ENCODE peak calls at places on chromosomes 11 and 22, in four cellular contexts. U is GM12878, S is A549, Z is K562. Q is an unnamed sample.
A peak's percentile ranks its signal among the peaks of the same experiment; 100 is the strongest.

GRCh38 chr22:43488031-43488892 is 76.4 kb downstream of the MPPED1 start:
- DNase-seq in U (no peak), S (no peak), Z (no peak), Q (no peak)

GRCh38 chr11:69894126-69895047 is 75.2 kb upstream of the FGF3 start:
- DNase-seq in U (no peak), S (no peak), Z (no peak), Q (no peak)

GRCh38 chr11:579830-580601 is 3.7 kb downstream of the PHRF1 start:
- DNase-seq in U (no peak), S (no peak), Z (peak; percentile 14), Q (peak; percentile 78)

GRCh38 chr11:70698871-70699270 is 300.5 kb downstream of the CTTN start:
- DNase-seq in U (no peak), S (no peak), Z (no peak), Q (no peak)

GRCh38 chr11:13012037-13012693 is 3.0 kb downstream of the RASSF10 start:
- DNase-seq in U (no peak), S (no peak), Z (no peak), Q (peak; percentile 40)

GRCh38 chr11:8086001-8086479 is 5.0 kb downstream of the TUB start:
- DNase-seq in U (no peak), S (no peak), Z (no peak), Q (no peak)

GRCh38 chr22:36510966-36511881 is 4.4 kb upstream of the FOXRED2 start:
- DNase-seq in U (no peak), S (peak; percentile 52), Z (peak; percentile 26), Q (peak; percentile 54)

GRCh38 chr22:22555596-22555995 is 3.5 kb downstream of the PRAME start:
- DNase-seq in U (no peak), S (no peak), Z (no peak), Q (no peak)

GRCh38 chr22:16586170-16586569 is 6.4 kb downstream of the CCT8L2 start:
- DNase-seq in U (no peak), S (no peak), Z (peak; percentile 56), Q (no peak)

GRCh38 chr11:92216789-92217188 is 7.8 kb upstream of the FAT3 start:
- DNase-seq in U (no peak), S (no peak), Z (no peak), Q (no peak)

GRCh38 chr22:47303161-47303890 is 540.9 kb downstream of the TBC1D22A start:
- DNase-seq in U (no peak), S (no peak), Z (no peak), Q (no peak)

GRCh38 chr11:105092255-105093239 is 47.0 kb downstream of the CARD18 start:
- DNase-seq in U (no peak), S (no peak), Z (no peak), Q (no peak)

GRCh38 chr11:69804769-69805508 is 14.3 kb downstream of the FGF3 start:
- DNase-seq in U (no peak), S (no peak), Z (no peak), Q (no peak)

GRCh38 chr11:123536690-123537437 is 106.8 kb downstream of the GRAMD1B start:
- DNase-seq in U (no peak), S (no peak), Z (no peak), Q (no peak)

GRCh38 chr11:59283825-59284772 is 71.4 kb upstream of the MPEG1 start:
- DNase-seq in U (peak; percentile 71), S (peak; percentile 22), Z (peak; percentile 36), Q (peak; percentile 40)

GRCh38 chr11:131666617-131667016 is 296.2 kb downstream of the NTM start:
- DNase-seq in U (no peak), S (no peak), Z (no peak), Q (no peak)

GRCh38 chr22:30265851-30266444 is 703 bp downstream of the OSM start:
- DNase-seq in U (no peak), S (no peak), Z (peak; percentile 74), Q (no peak)

GRCh38 chr22:50176850-50177536 is 6.5 kb downstream of the PANX2 start:
- DNase-seq in U (no peak), S (no peak), Z (no peak), Q (no peak)

GRCh38 chr11:115552151-115552550 is 47.9 kb upstream of the CADM1 start:
- DNase-seq in U (no peak), S (no peak), Z (no peak), Q (no peak)

GRCh38 chr11:112655386-112655785 is 305.8 kb upstream of the NCAM1 start:
- DNase-seq in U (no peak), S (no peak), Z (no peak), Q (no peak)

GRCh38 chr11:2482199-2482598 is 37.4 kb downstream of the KCNQ1 start:
- DNase-seq in U (no peak), S (no peak), Z (no peak), Q (no peak)

GRCh38 chr11:36564376-36565032 is 3.3 kb upstream of the RAG1 start:
- DNase-seq in U (peak; percentile 20), S (peak; percentile 15), Z (peak; percentile 23), Q (peak; percentile 54)
- TF ChIP-seq POLR2AphosphoS2 in U (no peak), S (no peak), Z (no peak), Q (no peak)

GRCh38 chr11:111370902-111371578 is 8.0 kb downstream of the POU2AF1 start:
- DNase-seq in U (peak; percentile 75), S (no peak), Z (no peak), Q (no peak)
- TF ChIP-seq POLR2AphosphoS2 in U (no peak), S (no peak), Z (no peak), Q (no peak)

GRCh38 chr11:108019870-108020540 is 11.3 kb downstream of the CUL5 start:
- DNase-seq in U (no peak), S (no peak), Z (peak; percentile 24), Q (peak; percentile 8)
- TF ChIP-seq POLR2AphosphoS2 in U (no peak), S (no peak), Z (no peak), Q (no peak)

GRCh38 chr11:118625036-118625690 is 17.7 kb downstream of the PHLDB1 start:
- DNase-seq in U (no peak), S (no peak), Z (no peak), Q (no peak)
- TF ChIP-seq POLR2AphosphoS2 in U (no peak), S (no peak), Z (no peak), Q (no peak)